ENCODE peak calls at places on chromosomes 5 and 9, in nine cellular contexts. K is adrenal gland, G is MCF 10A, M is IMR-90, H is lower leg skin, D is activated T-cell treated with anti-CD3 and anti-CD28 coated beads for 1 hour, I is BE2C, P is NCI-H524, Y is ureter. S is an unnamed sample.

GRCh38 chr5:38780950-38781349 is 64.9 kb upstream of the OSMR start:
- DNase-seq in K (peak), G (peak), M (peak), H (no peak), D (no peak), I (peak), P (peak), Y (peak), S (no peak)

GRCh38 chr5:173281910-173282309 is 46.3 kb downstream of the STC2 start:
- DNase-seq in K (no peak), G (peak), M (peak), H (no peak), D (no peak), I (no peak), P (peak), Y (no peak), S (no peak)

GRCh38 chr9:95188459-95188858 is 129.1 kb downstream of the FANCC start:
- DNase-seq in K (no peak), G (no peak), M (peak), H (no peak), D (no peak), I (no peak), P (no peak), Y (no peak), S (no peak)

GRCh38 chr5:121199238-121199999 is 652.3 kb upstream of the FTMT start:
- DNase-seq in K (no peak), G (peak), M (peak), H (peak), D (no peak), I (peak), P (no peak), Y (no peak), S (no peak)

GRCh38 chr5:127878174-127878750 is 175.1 kb downstream of the CCDC192 start:
- DNase-seq in K (peak), G (peak), M (peak), H (no peak), D (no peak), I (peak), P (peak), Y (no peak), S (no peak)

GRCh38 chr5:1777281-1778137 is 22.1 kb downstream of the MRPL36 start:
- DNase-seq in K (no peak), G (no peak), M (no peak), H (no peak), D (no peak), I (no peak), P (no peak), Y (no peak), S (no peak)

GRCh38 chr9:121689461-121690157 is 38.2 kb downstream of the DAB2IP start:
- DNase-seq in K (no peak), G (no peak), M (no peak), H (no peak), D (no peak), I (no peak), P (no peak), Y (no peak), S (no peak)

GRCh38 chr5:148734518-148734917 is 80.2 kb upstream of the HTR4 start:
- DNase-seq in K (no peak), G (no peak), M (no peak), H (no peak), D (no peak), I (no peak), P (no peak), Y (no peak), S (no peak)

GRCh38 chr9:83964973-83965349 is 15.1 kb downstream of the HNRNPK start:
- DNase-seq in K (no peak), G (no peak), M (peak), H (no peak), D (no peak), I (no peak), P (no peak), Y (no peak), S (no peak)

GRCh38 chr9:89042984-89043383 is 51.7 kb downstream of the S1PR3 start:
- DNase-seq in K (no peak), G (no peak), M (no peak), H (no peak), D (no peak), I (no peak), P (no peak), Y (no peak), S (no peak)

GRCh38 chr5:134561871-134562296 is 36.4 kb downstream of the JADE2 start:
- DNase-seq in K (peak), G (peak), M (peak), H (no peak), D (no peak), I (peak), P (peak), Y (no peak), S (no peak)

GRCh38 chr5:96963267-96963666 is 27.4 kb downstream of the LNPEP start:
- DNase-seq in K (peak), G (no peak), M (peak), H (peak), D (no peak), I (peak), P (no peak), Y (peak), S (peak)

GRCh38 chr5:69450116-69450515 is 35.2 kb downstream of the MARVELD2 start:
- DNase-seq in K (no peak), G (peak), M (peak), H (no peak), D (no peak), I (no peak), P (no peak), Y (no peak), S (no peak)

GRCh38 chr9:116501871-116502270 is 185.2 kb upstream of the TRIM32 start:
- DNase-seq in K (no peak), G (peak), M (peak), H (no peak), D (no peak), I (no peak), P (no peak), Y (no peak), S (no peak)

GRCh38 chr9:135448570-135449180 is 30.9 kb upstream of the PPP1R26 start:
- DNase-seq in K (no peak), G (no peak), M (peak), H (no peak), D (no peak), I (no peak), P (no peak), Y (no peak), S (no peak)